ENCODE peak calls at places on chromosomes 13 and 19, in nine cellular contexts. D, P, W, I, Z, R, A, J and C are unnamed samples.

GRCh38 chr13:21232196-21232595 is 55.7 kb downstream of the MRPL57 start:
- DNase-seq in D (peak), P (peak), W (peak), I (no peak), Z (no peak), R (no peak), A (no peak), J (no peak), C (no peak)

GRCh38 chr13:102333320-102334181 is 68.3 kb downstream of the FGF14 start:
- DNase-seq in D (no peak), P (no peak), W (no peak), I (no peak), Z (no peak), R (no peak), A (no peak), J (no peak), C (no peak)

GRCh38 chr13:113598481-113598880 is 13.9 kb downstream of the TFDP1 start:
- DNase-seq in D (no peak), P (peak), W (no peak), I (no peak), Z (peak), R (no peak), A (peak), J (no peak), C (peak)

GRCh38 chr13:40477623-40478608 is 188.5 kb downstream of the FOXO1 start:
- DNase-seq in D (peak), P (no peak), W (peak), I (no peak), Z (no peak), R (no peak), A (no peak), J (no peak), C (peak)

GRCh38 chr13:51585234-51585672 is 991 bp downstream of the WDFY2 start:
- DNase-seq in D (no peak), P (no peak), W (no peak), I (no peak), Z (no peak), R (no peak), A (no peak), J (no peak), C (no peak)

GRCh38 chr19:32201661-32202060 is 143.7 kb upstream of the ZNF507 start:
- DNase-seq in D (no peak), P (no peak), W (no peak), I (no peak), Z (no peak), R (no peak), A (no peak), J (no peak), C (no peak)

GRCh38 chr19:41876847-41877489 is at the start of gene CD79A:
- DNase-seq in D (no peak), P (no peak), W (no peak), I (no peak), Z (no peak), R (no peak), A (no peak), J (no peak), C (no peak)

GRCh38 chr19:10339380-10339960 is at the start of gene ICAM3:
- DNase-seq in D (no peak), P (no peak), W (no peak), I (no peak), Z (peak), R (peak), A (no peak), J (no peak), C (peak)

GRCh38 chr13:44368599-44369368 is 4.8 kb upstream of the SERP2 start:
- DNase-seq in D (no peak), P (no peak), W (no peak), I (no peak), Z (no peak), R (no peak), A (no peak), J (no peak), C (no peak)

GRCh38 chr13:24146961-24147569 is 13.5 kb upstream of the SPATA13 start:
- DNase-seq in D (no peak), P (no peak), W (no peak), I (no peak), Z (no peak), R (no peak), A (no peak), J (no peak), C (no peak)

GRCh38 chr19:49869009-49869483 is 1.7 kb upstream of the PNKP start:
- DNase-seq in D (no peak), P (no peak), W (no peak), I (no peak), Z (peak), R (no peak), A (no peak), J (no peak), C (no peak)

GRCh38 chr19:7371001-7371400 is 22.3 kb downstream of the ARHGEF18 start:
- DNase-seq in D (no peak), P (no peak), W (peak), I (no peak), Z (no peak), R (no peak), A (no peak), J (no peak), C (no peak)

GRCh38 chr19:48539503-48540096 is 12.4 kb upstream of the SULT2B1 start:
- DNase-seq in D (no peak), P (no peak), W (no peak), I (no peak), Z (no peak), R (peak), A (no peak), J (no peak), C (no peak)
- TF ChIP-seq POLR2A in D (no peak), P (no peak), W (no peak), I (no peak), Z (no peak), R (no peak), A (no peak), J (no peak), C (no peak)

GRCh38 chr13:41658057-41658642 is 200.8 kb downstream of the RGCC start:
- DNase-seq in D (no peak), P (no peak), W (no peak), I (no peak), Z (no peak), R (no peak), A (no peak), J (no peak), C (no peak)
- TF ChIP-seq CTCF in D (no peak), P (no peak), W (no peak), I (no peak), Z (no peak), R (no peak), A (no peak), J (no peak), C (no peak)

GRCh38 chr19:1245884-1246816 is 2.2 kb upstream of the MIDN start:
- DNase-seq in D (no peak), P (peak), W (peak), I (no peak), Z (peak), R (peak), A (peak), J (no peak), C (peak)
- TF ChIP-seq POLR2A in D (no peak), P (peak), W (no peak), I (no peak), Z (no peak), R (no peak), A (no peak), J (no peak), C (peak)

GRCh38 chr19:39499932-39500331 is 1.2 kb downstream of the DLL3 start:
- DNase-seq in D (no peak), P (no peak), W (no peak), I (no peak), Z (no peak), R (no peak), A (no peak), J (no peak), C (no peak)

GRCh38 chr19:39496063-39496462 is 2.7 kb upstream of the DLL3 start:
- DNase-seq in D (no peak), P (no peak), W (no peak), I (no peak), Z (no peak), R (no peak), A (no peak), J (no peak), C (no peak)

GRCh38 chr19:39499082-39499642 is 415 bp downstream of the DLL3 start:
- DNase-seq in D (no peak), P (no peak), W (no peak), I (no peak), Z (peak), R (no peak), A (no peak), J (no peak), C (no peak)

GRCh38 chr19:39498262-39499081 is at the start of gene DLL3:
- DNase-seq in D (no peak), P (no peak), W (no peak), I (no peak), Z (no peak), R (no peak), A (no peak), J (no peak), C (no peak)

GRCh38 chr19:39497850-39498261 is 891 bp upstream of the DLL3 start:
- DNase-seq in D (no peak), P (peak), W (no peak), I (no peak), Z (peak), R (no peak), A (no peak), J (no peak), C (no peak)
- TF ChIP-seq CTCF in D (no peak), P (no peak), W (peak), I (no peak), Z (no peak), R (no peak), A (no peak), J (no peak), C (no peak)

GRCh38 chr19:54151362-54152035 is 8.0 kb downstream of the LENG1 start:
- DNase-seq in D (no peak), P (no peak), W (no peak), I (no peak), Z (no peak), R (no peak), A (no peak), J (no peak), C (no peak)
- TF ChIP-seq POLR2A in D (no peak), P (no peak), W (no peak), I (no peak), Z (no peak), R (no peak), A (no peak), J (no peak), C (no peak)

GRCh38 chr19:51800849-51801244 is 5.9 kb downstream of the FPR3 start:
- DNase-seq in D (no peak), P (no peak), W (no peak), I (no peak), Z (no peak), R (no peak), A (no peak), J (no peak), C (no peak)
- TF ChIP-seq CTCF in D (no peak), P (no peak), W (no peak), I (no peak), Z (no peak), R (no peak), A (no peak), J (no peak), C (no peak)

GRCh38 chr19:43594710-43595604 is 977 bp downstream of the IRGQ start:
- DNase-seq in D (peak), P (peak), W (no peak), I (no peak), Z (peak), R (peak), A (peak), J (peak), C (peak)
- TF ChIP-seq POLR2A in D (no peak), P (no peak), W (no peak), I (no peak), Z (no peak), R (no peak), A (no peak), J (no peak), C (peak)